ENCODE peak calls at places on chromosome 5, in seven cellular contexts. O is T-cell; M is ureter; I is lower leg skin; G is stimulated activated CD4-positive, alpha-beta T cell treated with anti-CD3 and anti-CD28 coated beads, Interleukin-2, amount 100 ng/mL, for 48 hours; K is T follicular helper cell; F is cardiac fibroblast. H is an unnamed sample.

GRCh38 chr5:2532809-2533208 is 218.7 kb downstream of the IRX2 start:
- DNase-seq in K (no peak), F (no peak), O (no peak), M (no peak), G (no peak), I (no peak), H (no peak)

GRCh38 chr5:133245191-133246052 is 193.6 kb downstream of the HSPA4 start:
- DNase-seq in F (peak), O (no peak), K (no peak), G (no peak), M (no peak), I (no peak), H (no peak)

GRCh38 chr5:59133801-59134261 is 551.0 kb downstream of the RAB3C start:
- DNase-seq in K (no peak), G (no peak), O (no peak), I (no peak), F (peak), M (no peak), H (no peak)

GRCh38 chr5:171816666-171817065 is 31.0 kb downstream of the SMIM23 start:
- DNase-seq in F (no peak), M (no peak), O (no peak), I (no peak), G (no peak), K (no peak), H (no peak)

GRCh38 chr5:132464155-132464939 is 26.2 kb downstream of the IRF1 start:
- DNase-seq in I (no peak), K (no peak), M (no peak), F (no peak), G (no peak), O (no peak), H (no peak)

GRCh38 chr5:80885698-80886000 is 74.5 kb upstream of the RASGRF2 start:
- DNase-seq in M (no peak), I (no peak), K (no peak), G (no peak), F (peak), O (no peak), H (no peak)

GRCh38 chr5:34545164-34545563 is 111.0 kb upstream of the RAI14 start:
- DNase-seq in F (no peak), K (no peak), M (no peak), I (no peak), O (no peak), G (no peak), H (no peak)

GRCh38 chr5:125699860-125700259 is 723.3 kb upstream of the GRAMD2B start:
- DNase-seq in O (no peak), F (no peak), M (no peak), G (no peak), K (no peak), I (no peak), H (no peak)

GRCh38 chr5:1763548-1763911 is 36.1 kb downstream of the MRPL36 start:
- DNase-seq in O (no peak), K (peak), I (peak), G (peak), M (peak), F (peak), H (peak)

GRCh38 chr5:175802361-175802760 is 69.0 kb upstream of the CPLX2 start:
- DNase-seq in G (no peak), O (no peak), F (no peak), M (no peak), I (no peak), K (no peak), H (no peak)

GRCh38 chr5:113510836-113511451 is 2.5 kb upstream of the YTHDC2 start:
- DNase-seq in K (no peak), M (no peak), G (no peak), F (peak), I (no peak), O (no peak), H (no peak)

GRCh38 chr5:107808671-107809137 is 138.0 kb upstream of the EFNA5 start:
- DNase-seq in M (no peak), O (no peak), K (no peak), F (no peak), I (no peak), G (no peak), H (no peak)

GRCh38 chr5:14870347-14871083 is 1.1 kb downstream of the ANKH start:
- DNase-seq in O (peak), I (peak), M (no peak), G (peak), K (no peak), F (no peak), H (no peak)

GRCh38 chr5:135266301-135266630 is 132.8 kb downstream of the MACROH2A1 start:
- DNase-seq in M (no peak), G (no peak), F (no peak), K (no peak), O (no peak), I (no peak), H (no peak)

GRCh38 chr5:137598341-137598740 is 99.2 kb upstream of the SPOCK1 start:
- DNase-seq in F (no peak), G (no peak), I (peak), O (no peak), M (no peak), K (no peak), H (no peak)

GRCh38 chr5:40437452-40437861 is 242.3 kb upstream of the PTGER4 start:
- DNase-seq in I (no peak), F (peak), O (no peak), M (no peak), K (no peak), G (no peak), H (no peak)

GRCh38 chr5:68994645-68995044 is 99.2 kb upstream of the SLC30A5 start:
- DNase-seq in I (no peak), O (no peak), M (no peak), K (no peak), F (no peak), G (no peak), H (no peak)

GRCh38 chr5:116861097-116861496 is 286.5 kb upstream of the SEMA6A start:
- DNase-seq in K (no peak), G (no peak), M (no peak), I (no peak), O (no peak), F (no peak), H (no peak)

GRCh38 chr5:149917073-149917676 is 27.4 kb downstream of the PDE6A start:
- DNase-seq in I (no peak), G (no peak), K (no peak), M (no peak), O (no peak), F (peak), H (no peak)

GRCh38 chr5:141716468-141716867 is 34.4 kb upstream of the ARAP3 start:
- DNase-seq in K (no peak), F (no peak), O (no peak), G (no peak), I (no peak), M (no peak), H (no peak)

GRCh38 chr5:40904205-40904993 is 4.9 kb upstream of the C7 start:
- DNase-seq in G (peak), O (no peak), I (no peak), F (peak), K (no peak), M (peak), H (no peak)

GRCh38 chr5:54669285-54669684 is 151.7 kb downstream of the SNX18 start:
- DNase-seq in O (no peak), K (no peak), M (no peak), G (no peak), I (no peak), F (peak), H (no peak)

GRCh38 chr5:15383469-15383868 is 116.5 kb upstream of the FBXL7 start:
- DNase-seq in O (no peak), M (no peak), K (no peak), F (peak), G (no peak), I (no peak), H (no peak)

GRCh38 chr5:35363387-35363965 is 133.2 kb upstream of the PRLR start:
- DNase-seq in O (no peak), I (no peak), K (no peak), G (no peak), F (no peak), M (no peak), H (no peak)

GRCh38 chr5:44875661-44876250 is 67.0 kb downstream of the MRPS30 start:
- DNase-seq in I (no peak), O (no peak), G (no peak), K (no peak), F (peak), M (no peak), H (no peak)

GRCh38 chr5:139651863-139652787 is 4.0 kb downstream of the CXXC5 start:
- DNase-seq in O (peak), G (no peak), F (peak), M (peak), I (peak), K (peak), H (peak)

GRCh38 chr5:36389245-36389644 is 87.5 kb upstream of the RANBP3L start:
- DNase-seq in K (no peak), G (no peak), F (peak), I (no peak), M (no peak), O (no peak), H (no peak)

GRCh38 chr5:137778772-137779564 is 24.8 kb upstream of the HNRNPA0 start:
- DNase-seq in I (no peak), K (no peak), O (no peak), F (peak), M (no peak), G (no peak), H (no peak)

GRCh38 chr5:17831279-17831678 is 197.0 kb downstream of the TAF11L14 start:
- DNase-seq in F (no peak), M (no peak), G (no peak), I (no peak), K (no peak), O (no peak), H (no peak)

GRCh38 chr5:79578876-79579275 is 33.4 kb upstream of the TENT2 start:
- DNase-seq in M (no peak), G (no peak), F (no peak), O (no peak), K (no peak), I (no peak), H (no peak)

GRCh38 chr5:58262226-58262625 is 197.7 kb downstream of the PLK2 start:
- DNase-seq in G (no peak), F (peak), K (no peak), O (no peak), M (no peak), I (no peak), H (no peak)

H was measured in posterior vena cava.